ENCODE peak calls at places on chromosomes 11 and 22, in four cellular contexts. H is Panc1, K is K562, O is HepG2. M is an unnamed sample.

GRCh38 chr11:64503354-64503753 is 87.7 kb upstream of the SLC22A12 start:
- DNase-seq in K (no peak), H (no peak), O (no peak), M (no peak)

GRCh38 chr11:9219572-9219971 is 45.6 kb downstream of the DENND5A start:
- DNase-seq in H (no peak), O (no peak), K (no peak), M (no peak)

GRCh38 chr22:39731481-39731880 is 160.9 kb downstream of the CACNA1I start:
- DNase-seq in O (no peak), H (no peak), K (no peak), M (no peak)

GRCh38 chr11:56396047-56396446 is 16.4 kb upstream of the OR5AL1 start:
- DNase-seq in H (no peak), K (no peak), O (no peak), M (no peak)

GRCh38 chr11:92797874-92798273 is 171.6 kb upstream of the MTNR1B start:
- DNase-seq in H (no peak), K (no peak), O (no peak), M (no peak)

GRCh38 chr22:23401111-23401909 is 178.8 kb downstream of the IGLL1 start:
- DNase-seq in O (no peak), K (peak; percentile 11), H (no peak), M (no peak)

GRCh38 chr22:25102722-25103121 is 96.9 kb upstream of the CRYBB3 start:
- DNase-seq in K (no peak), O (no peak), H (no peak), M (no peak)

GRCh38 chr11:23021287-23021863 is 161.1 kb upstream of the CCDC179 start:
- DNase-seq in H (peak; percentile 5), K (peak; percentile 36), O (peak; percentile 9), M (no peak)

GRCh38 chr22:40429481-40429880 is 59.1 kb downstream of the SGSM3 start:
- DNase-seq in H (no peak), O (no peak), K (no peak), M (no peak)

GRCh38 chr11:63872833-63873201 is 33.9 kb downstream of the MARK2 start:
- DNase-seq in O (no peak), H (no peak), K (peak; percentile 38), M (no peak)

GRCh38 chr11:16999116-16999515 is 15.1 kb downstream of the PLEKHA7 start:
- DNase-seq in K (no peak), O (no peak), H (no peak), M (no peak)

GRCh38 chr11:11167806-11168205 is 185.2 kb downstream of the CSNK2A3 start:
- DNase-seq in K (no peak), H (no peak), O (no peak), M (no peak)

GRCh38 chr11:121112498-121113455 is 11.7 kb downstream of the TECTA start:
- DNase-seq in O (peak; percentile 52), H (no peak), K (peak; percentile 30), M (peak; percentile 35)

GRCh38 chr22:48803993-48804810 is 1023.5 kb downstream of the BRD1 start:
- DNase-seq in O (no peak), K (no peak), H (no peak), M (no peak)

GRCh38 chr11:16001044-16001568 is 355.2 kb downstream of the SOX6 start:
- DNase-seq in K (no peak), O (no peak), H (no peak), M (no peak)

GRCh38 chr11:19595840-19596751 is 116.5 kb upstream of the NAV2 start:
- DNase-seq in O (no peak), H (peak; percentile 10), K (no peak), M (no peak)

GRCh38 chr22:47918276-47918928 is 1156.0 kb downstream of the TBC1D22A start:
- DNase-seq in O (no peak), H (no peak), K (no peak), M (no peak)

GRCh38 chr22:20650294-20651207 is 123.4 kb upstream of the SERPIND1 start:
- DNase-seq in H (no peak), K (peak; percentile 29), O (no peak), M (no peak)

DNA sequence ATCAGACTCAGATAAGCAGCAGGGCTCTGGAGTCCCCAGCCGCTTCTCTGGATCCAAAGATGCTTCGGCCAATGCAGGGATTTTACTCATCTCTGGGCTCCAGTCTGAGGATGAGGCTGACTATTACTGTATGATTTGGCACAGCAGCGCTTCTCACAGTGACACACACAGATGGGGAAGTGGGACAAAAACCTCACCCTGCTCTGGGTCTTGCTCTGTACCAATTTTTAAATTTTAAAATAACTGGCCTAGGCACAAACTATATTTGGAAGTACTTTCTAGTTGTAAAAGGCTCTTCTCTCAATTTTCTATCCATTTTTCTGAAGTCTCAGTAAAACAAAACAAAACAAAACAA is 131.7 kb downstream of the VPREB1 start:
- DNase-seq in O (no peak), K (no peak), H (no peak), M (no peak)
- TF ChIP-seq TCF7L2 in O (no peak), K (no peak), H (no peak), M (no peak)

GRCh38 chr22:33352768-33353167 is 294.6 kb upstream of the SYN3 start:
- DNase-seq in H (no peak), O (no peak), K (no peak), M (no peak)

GRCh38 chr22:33350391-33350955 is 292.3 kb upstream of the SYN3 start:
- DNase-seq in O (no peak), K (no peak), H (no peak), M (no peak)

GRCh38 chr22:33347002-33347401 is 288.8 kb upstream of the SYN3 start:
- DNase-seq in H (no peak), K (no peak), O (no peak), M (no peak)

GRCh38 chr22:33354928-33355327 is 296.7 kb upstream of the SYN3 start:
- DNase-seq in H (no peak), K (no peak), O (no peak), M (no peak)

GRCh38 chr22:33350961-33351360 is 292.8 kb upstream of the SYN3 start:
- DNase-seq in H (no peak), K (no peak), O (no peak), M (no peak)
- TF ChIP-seq TCF7L2 in H (no peak), K (no peak), O (no peak), M (no peak)

DNA sequence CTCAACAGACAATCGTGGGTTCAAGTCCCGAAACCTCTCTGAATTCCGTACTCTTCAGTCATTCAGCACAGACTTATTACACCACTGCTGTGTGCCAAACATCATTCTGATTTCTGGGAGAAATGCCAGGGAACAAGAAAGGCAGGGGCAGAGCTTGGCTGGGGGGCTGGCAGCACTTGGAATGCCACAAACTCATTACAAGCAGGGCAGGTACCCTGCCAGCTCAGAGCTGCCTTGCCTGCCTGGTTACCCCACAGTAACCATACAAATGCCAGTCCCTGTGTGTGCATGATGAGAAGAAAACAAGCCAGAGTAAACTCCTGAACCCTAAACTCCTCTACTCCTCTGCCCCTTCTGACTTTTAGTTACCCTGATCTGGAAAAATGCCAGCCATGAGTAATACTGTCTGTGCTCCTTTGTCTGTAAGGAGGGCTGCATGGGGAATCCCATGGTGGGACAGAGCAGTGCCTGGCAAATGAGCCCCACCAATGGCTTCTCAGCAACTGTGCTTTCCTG is 6.9 kb upstream of the RAD9A start:
- DNase-seq in H (no peak), K (no peak), O (no peak), M (no peak)
- TF ChIP-seq TCF7L2 in H (no peak), K (no peak), O (no peak), M (no peak)

GRCh38 chr11:130774703-130775102 is 141.6 kb downstream of the SNX19 start:
- DNase-seq in K (no peak), O (no peak), H (no peak), M (no peak)

GRCh38 chr11:130778026-130778425 is 138.3 kb downstream of the SNX19 start:
- DNase-seq in K (no peak), H (no peak), O (no peak), M (no peak)

GRCh38 chr11:130775306-130776043 is 140.8 kb downstream of the SNX19 start:
- DNase-seq in H (no peak), K (no peak), O (no peak), M (no peak)

GRCh38 chr11:130773436-130773835 is 142.8 kb downstream of the SNX19 start:
- DNase-seq in K (no peak), O (no peak), H (no peak), M (no peak)

GRCh38 chr11:130776044-130776390 is 140.3 kb downstream of the SNX19 start:
- DNase-seq in H (no peak), K (no peak), O (no peak), M (no peak)
- TF ChIP-seq TCF7L2 in H (no peak), K (no peak), O (no peak), M (no peak)

DNA sequence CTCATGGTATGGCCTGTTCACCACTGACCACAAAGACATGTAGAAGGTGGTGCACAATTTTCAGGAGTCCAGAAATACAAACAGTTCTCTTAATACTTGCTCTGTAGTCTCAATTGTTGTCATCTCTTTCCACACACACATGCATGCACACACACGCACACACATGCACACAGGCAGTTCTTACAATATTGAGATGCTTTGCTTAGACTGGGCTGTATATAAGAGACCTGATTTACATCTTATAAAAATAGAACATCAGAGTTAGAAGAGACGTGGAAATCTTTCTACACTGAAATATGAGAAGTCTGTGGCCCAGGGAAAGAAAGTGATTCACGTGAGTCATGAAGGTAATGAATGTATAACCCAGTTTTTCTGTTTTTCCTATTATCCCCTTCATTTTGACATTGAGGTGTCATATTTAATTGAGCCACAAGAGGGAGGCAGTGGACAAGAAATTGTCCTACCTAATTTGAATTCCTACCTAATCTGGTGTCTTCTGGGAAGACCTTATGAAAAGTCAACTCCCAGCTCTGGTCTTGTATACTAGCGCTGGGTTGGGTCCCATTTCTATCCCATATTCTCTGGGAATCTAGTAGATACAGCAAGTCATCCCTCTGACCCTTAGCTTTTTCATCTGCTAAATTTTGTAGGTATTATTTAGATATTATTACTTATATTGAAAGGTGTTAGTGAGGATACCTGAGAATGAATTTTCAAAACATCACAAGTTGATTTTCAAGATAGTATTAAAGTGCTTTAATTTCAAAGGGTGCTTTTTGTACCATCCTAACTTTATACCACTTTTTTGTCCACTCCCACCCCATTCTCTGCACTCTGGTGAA is 14.9 kb upstream of the MS4A4A start:
- DNase-seq in K (peak; percentile 52), O (peak; percentile 8), H (peak; percentile 10), M (peak; percentile 36)
- TF ChIP-seq TCF7L2 in K (no peak), O (no peak), H (no peak), M (no peak)

GRCh38 chr11:117644403-117645155 is 152.4 kb downstream of the DSCAML1 start:
- DNase-seq in O (no peak), K (no peak), H (no peak), M (no peak)
- TF ChIP-seq TCF7L2 in O (no peak), K (no peak), H (no peak), M (no peak)

GRCh38 chr11:66062408-66062807 is 7.7 kb upstream of the PACS1 start:
- DNase-seq in H (no peak), K (no peak), O (no peak), M (no peak)

GRCh38 chr11:66063900-66064299 is 6.2 kb upstream of the PACS1 start:
- DNase-seq in O (no peak), K (no peak), H (no peak), M (no peak)

GRCh38 chr11:66059966-66060680 is 8.0 kb downstream of the SF3B2 start:
- DNase-seq in O (no peak), K (no peak), H (no peak), M (no peak)

GRCh38 chr11:66064571-66064970 is 5.5 kb upstream of the PACS1 start:
- DNase-seq in O (no peak), K (no peak), H (no peak), M (no peak)

GRCh38 chr11:66061268-66061667 is 8.8 kb upstream of the PACS1 start:
- DNase-seq in O (no peak), K (no peak), H (no peak), M (no peak)
- TF ChIP-seq TCF7L2 in O (no peak), K (no peak), H (no peak), M (no peak)